ENCODE peak calls at places on chromosomes 1 and 21, in five cellular contexts. O, W, Q, J and G are unnamed samples.

GRCh38 chr1:30042438-30043147 is 680.8 kb downstream of the MATN1 start:
- DNase-seq in O (no peak), W (no peak), Q (no peak), J (no peak), G (no peak)

GRCh38 chr1:206686486-206687249 is 2.0 kb downstream of the MAPKAPK2 start:
- DNase-seq in O (no peak), W (no peak), Q (no peak), J (peak), G (no peak)

GRCh38 chr1:164423136-164423535 is 135.8 kb upstream of the PBX1 start:
- DNase-seq in O (no peak), W (no peak), Q (no peak), J (no peak), G (no peak)

GRCh38 chr1:40315795-40316594 is 1.1 kb downstream of the COL9A2 start:
- DNase-seq in O (peak), W (no peak), Q (peak), J (peak), G (no peak)

GRCh38 chr1:32886012-32886827 is at the start of gene HPCA:
- DNase-seq in O (no peak), W (no peak), Q (no peak), J (peak), G (no peak)

GRCh38 chr1:32774950-32775634 is 42.1 kb downstream of the YARS1 start:
- DNase-seq in O (no peak), W (peak), Q (no peak), J (no peak), G (no peak)

GRCh38 chr21:45517249-45518065 is 24.8 kb downstream of the SLC19A1 start:
- DNase-seq in O (no peak), W (no peak), Q (no peak), J (no peak), G (no peak)

GRCh38 chr1:99768525-99769382 is 2.3 kb upstream of the FRRS1 start:
- DNase-seq in O (no peak), W (no peak), Q (no peak), J (no peak), G (no peak)

GRCh38 chr1:244435562-244436205 is 16.0 kb downstream of the ADSS2 start:
- DNase-seq in O (no peak), W (no peak), Q (no peak), J (no peak), G (no peak)

GRCh38 chr1:118627435-118627834 is 360.7 kb downstream of the TBX15 start:
- DNase-seq in O (no peak), W (no peak), Q (no peak), J (no peak), G (no peak)

GRCh38 chr1:221439008-221439733 is 302.7 kb downstream of the DUSP10 start:
- DNase-seq in O (peak), W (no peak), Q (peak), J (peak), G (peak)

GRCh38 chr1:223386013-223386412 is 7.2 kb upstream of the CCDC185 start:
- DNase-seq in O (no peak), W (no peak), Q (no peak), J (no peak), G (no peak)

GRCh38 chr1:90724926-90725325 is 7.8 kb upstream of the BARHL2 start:
- DNase-seq in O (no peak), W (no peak), Q (no peak), J (no peak), G (no peak)

GRCh38 chr1:150259758-150260669 is 2.4 kb downstream of the CA14 start:
- DNase-seq in O (no peak), W (peak), Q (no peak), J (no peak), G (no peak)

GRCh38 chr1:30885580-30886513 is 22.7 kb downstream of the SDC3 start:
- DNase-seq in O (no peak), W (no peak), Q (no peak), J (no peak), G (no peak)

GRCh38 chr1:243742814-243743213 is 107.2 kb downstream of the AKT3 start:
- DNase-seq in O (no peak), W (no peak), Q (no peak), J (no peak), G (no peak)

GRCh38 chr1:64925594-64925993 is 40.8 kb downstream of the JAK1 start:
- DNase-seq in O (no peak), W (no peak), Q (no peak), J (no peak), G (no peak)

GRCh38 chr1:49297783-49298182 is 521.1 kb upstream of the BEND5 start:
- DNase-seq in O (no peak), W (peak), Q (no peak), J (no peak), G (no peak)

GRCh38 chr1:22375601-22376000 is 76.0 kb upstream of the ZBTB40 start:
- DNase-seq in O (no peak), W (no peak), Q (no peak), J (no peak), G (no peak)

GRCh38 chr21:38861989-38862683 is 56.4 kb downstream of the ETS2 start:
- DNase-seq in O (no peak), W (no peak), Q (no peak), J (no peak), G (no peak)

GRCh38 chr1:33247537-33247936 is 8.8 kb upstream of the ZNF362 start:
- DNase-seq in O (no peak), W (no peak), Q (no peak), J (no peak), G (no peak)

GRCh38 chr1:156310962-156311361 is 11.9 kb upstream of the VHLL start:
- DNase-seq in O (no peak), W (no peak), Q (no peak), J (no peak), G (no peak)